ENCODE peak calls at places on chromosomes 11 and 22, in seven cellular contexts. Y is mesendoderm, X is lower lobe of right lung, V is testis, J is AG04450, H is cardiac muscle cell, U is K562. P is an unnamed sample.

GRCh38 chr11:15905815-15906214 is 450.5 kb downstream of the SOX6 start:
- DNase-seq in U (no peak), J (no peak), V (no peak), Y (no peak), H (no peak), X (no peak), P (no peak)

GRCh38 chr11:64870893-64871849 is 7.2 kb downstream of the EHD1 start:
- DNase-seq in Y (no peak), H (no peak), J (no peak), U (peak; percentile 37), X (no peak), V (no peak), P (no peak)

GRCh38 chr11:63999349-64000025 is 13.2 kb downstream of the OTUB1 start:
- DNase-seq in H (peak; percentile 63), J (no peak), V (peak; percentile 44), Y (peak; percentile 94), X (peak; percentile 63), U (peak; percentile 89), P (no peak)

GRCh38 chr11:130782361-130783221 is 133.7 kb downstream of the SNX19 start:
- DNase-seq in H (peak; percentile 79), X (no peak), J (no peak), U (no peak), V (no peak), Y (peak; percentile 91), P (peak; percentile 66)

GRCh38 chr22:37749831-37750595 is 53.2 kb downstream of the TRIOBP start:
- DNase-seq in J (no peak), Y (peak; percentile 36), H (peak; percentile 50), V (no peak), U (no peak), X (no peak), P (no peak)

GRCh38 chr11:30172872-30173271 is 57.9 kb upstream of the FSHB start:
- DNase-seq in U (no peak), X (no peak), Y (no peak), V (peak; percentile 37), J (no peak), H (peak; percentile 43), P (no peak)

GRCh38 chr11:57547854-57548377 is 10.5 kb downstream of the SMTNL1 start:
- DNase-seq in J (no peak), V (peak; percentile 33), Y (peak; percentile 51), U (no peak), X (no peak), H (no peak), P (no peak)

GRCh38 chr11:128687321-128687720 is 6.6 kb upstream of the FLI1 start:
- DNase-seq in J (no peak), U (peak; percentile 24), V (no peak), X (peak; percentile 75), Y (peak; percentile 58), H (peak; percentile 45), P (no peak)

GRCh38 chr11:113664069-113664980 is 41.8 kb downstream of the TMPRSS5 start:
- DNase-seq in J (no peak), V (no peak), Y (peak; percentile 57), U (peak; percentile 54), H (no peak), X (no peak), P (peak; percentile 69)

GRCh38 chr11:119376197-119376847 is 5.2 kb downstream of the USP2 start:
- DNase-seq in U (no peak), H (no peak), V (peak; percentile 80), Y (no peak), X (peak; percentile 77), J (no peak), P (no peak)

GRCh38 chr22:18968011-18968749 is 32.1 kb upstream of the PRODH start:
- DNase-seq in V (peak; percentile 46), Y (peak; percentile 34), J (no peak), U (peak; percentile 94), H (peak; percentile 37), X (peak; percentile 52), P (no peak)

GRCh38 chr22:31614781-31615480 is 47.1 kb downstream of the PISD start:
- DNase-seq in U (no peak), V (no peak), J (no peak), H (no peak), X (no peak), Y (no peak), P (no peak)

GRCh38 chr22:32649515-32650200 is 151.8 kb upstream of the TIMP3 start:
- DNase-seq in J (no peak), Y (no peak), U (peak; percentile 20), H (no peak), V (no peak), X (no peak), P (no peak)

GRCh38 chr11:31798057-31799035 is 12.8 kb downstream of the PAX6 start:
- DNase-seq in V (no peak), J (no peak), Y (peak; percentile 89), H (no peak), X (no peak), U (no peak), P (no peak)

GRCh38 chr11:113632981-113633380 is 73.1 kb downstream of the TMPRSS5 start:
- DNase-seq in J (no peak), V (no peak), H (peak; percentile 38), U (no peak), X (no peak), Y (no peak), P (peak; percentile 47)

GRCh38 chr11:64007629-64008282 is 21.5 kb downstream of the OTUB1 start:
- DNase-seq in J (no peak), V (peak; percentile 92), Y (peak; percentile 83), U (peak; percentile 95), X (peak; percentile 84), H (peak; percentile 63), P (no peak)

GRCh38 chr11:26622201-26622600 is 50.1 kb upstream of the MUC15 start:
- DNase-seq in X (no peak), J (no peak), U (no peak), Y (no peak), V (no peak), H (no peak), P (no peak)

GRCh38 chr11:26626346-26626745 is 54.3 kb upstream of the MUC15 start:
- DNase-seq in U (no peak), Y (no peak), V (no peak), X (no peak), H (peak; percentile 14), J (no peak), P (no peak)

GRCh38 chr11:26621147-26621546 is 49.1 kb upstream of the MUC15 start:
- DNase-seq in Y (peak; percentile 6), V (no peak), U (no peak), H (peak; percentile 33), J (peak; percentile 6), X (no peak), P (no peak)

GRCh38 chr11:26620282-26621045 is 48.4 kb upstream of the MUC15 start:
- DNase-seq in J (no peak), V (no peak), U (no peak), X (no peak), H (no peak), Y (no peak), P (no peak)

DNA sequence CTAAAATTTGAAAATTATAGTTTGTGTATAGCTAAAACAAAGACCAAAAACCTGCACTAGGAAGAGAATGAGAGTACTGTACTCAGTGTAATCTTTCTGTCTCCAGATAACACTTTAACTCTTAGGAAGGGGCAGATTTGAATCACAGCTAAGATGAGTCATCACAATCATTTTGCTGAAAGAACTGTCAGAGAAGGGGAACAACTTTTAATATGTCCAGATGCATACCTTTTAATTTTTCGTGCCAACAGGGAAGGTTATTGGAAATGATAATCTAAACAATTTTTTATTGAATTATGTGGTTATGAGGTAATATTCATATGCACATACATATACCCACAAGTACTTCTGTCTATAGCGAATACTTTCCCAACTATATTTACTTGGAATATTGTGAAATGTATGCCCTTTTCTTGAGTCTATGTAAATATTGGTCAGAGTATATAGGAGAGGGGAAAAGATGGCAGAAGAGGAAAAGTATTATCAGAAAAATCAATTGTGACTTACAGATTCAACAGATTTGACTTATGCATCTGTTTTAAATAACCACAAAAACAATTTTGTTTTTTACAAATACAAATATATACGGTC is 51.1 kb upstream of the MUC15 start:
- DNase-seq in U (no peak), H (peak; percentile 2), V (no peak), Y (no peak), J (no peak), X (no peak), P (no peak)
- H3K27ac ChIP-seq in U (no peak overlapping the region), H (no peak overlapping the region), V (no peak overlapping the region), Y (no peak overlapping the region), J (no peak overlapping the region), X (no peak overlapping the region), P (no peak overlapping the region)

GRCh38 chr11:93727985-93728791 is 13.1 kb downstream of the TAF1D start:
- DNase-seq in X (no peak), H (no peak), Y (no peak), J (no peak), U (no peak), V (no peak), P (peak; percentile 4)
- H3K27ac ChIP-seq in X (no peak overlapping the region), H (peak overlapping the region; percentile 75), Y (no peak overlapping the region), J (no peak overlapping the region), U (peak overlapping the region; percentile 21), V (no peak overlapping the region), P (no peak overlapping the region)

DNA sequence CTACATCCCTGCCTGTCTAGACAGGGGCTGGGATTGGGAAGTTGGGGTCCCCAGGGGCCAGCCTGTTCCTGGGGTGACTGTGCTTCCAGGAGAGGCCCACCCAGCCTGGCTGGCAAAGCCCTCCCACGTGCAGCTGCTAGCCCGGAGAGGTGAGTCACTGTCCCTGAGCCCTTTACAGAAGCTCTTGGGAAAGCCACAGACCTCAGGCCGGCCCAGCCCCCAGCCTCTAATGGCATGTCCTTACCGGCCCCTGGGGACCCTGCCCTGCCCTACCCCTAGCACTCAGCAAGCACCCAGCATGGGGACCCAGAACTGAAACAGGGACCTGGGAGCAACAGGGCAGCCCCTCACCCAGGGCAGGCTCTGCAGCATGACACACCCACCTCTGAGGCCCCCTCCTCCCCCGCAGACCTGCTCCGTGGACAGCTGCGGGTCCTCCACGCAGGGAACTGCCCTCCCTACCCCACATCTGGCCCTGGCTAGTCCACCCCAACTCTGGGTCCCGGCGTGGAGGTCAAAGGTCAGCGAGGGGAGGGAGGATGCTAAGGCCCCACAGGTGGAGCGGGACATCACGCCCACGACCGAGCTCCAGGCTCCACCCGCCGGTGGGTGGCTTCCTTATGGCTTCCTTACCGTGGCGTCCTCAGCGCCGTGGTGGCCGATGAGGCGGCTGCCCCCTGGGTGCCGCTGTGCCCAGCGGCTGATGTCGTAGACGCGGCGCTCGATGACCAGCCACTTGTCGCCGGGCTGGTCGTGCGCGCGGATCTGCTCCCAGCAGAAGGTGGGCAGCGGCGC is 612 bp downstream of the FADS3 start:
- DNase-seq in V (peak; percentile 40), Y (peak; percentile 73), X (peak; percentile 74), U (peak; percentile 72), H (peak; percentile 66), J (no peak), P (peak; percentile 86)
- H3K27ac ChIP-seq in V (peak overlapping the region; percentile 65), Y (no peak overlapping the region), X (peak overlapping the region; percentile 83), U (peak overlapping the region; percentile 66), H (no peak overlapping the region), J (no peak overlapping the region), P (peak overlapping the region; percentile 3)

GRCh38 chr11:122656631-122657101 is 1.1 kb downstream of the UBASH3B start:
- DNase-seq in V (peak; percentile 42), H (no peak), U (no peak), Y (peak; percentile 47), X (peak; percentile 65), J (no peak), P (no peak)

GRCh38 chr11:122652495-122652894 is 3.0 kb upstream of the UBASH3B start:
- DNase-seq in U (no peak), H (no peak), Y (no peak), V (no peak), X (no peak), J (no peak), P (no peak)

GRCh38 chr11:122653911-122654310 is 1.6 kb upstream of the UBASH3B start:
- DNase-seq in H (peak; percentile 76), V (peak; percentile 73), Y (no peak), U (no peak), J (no peak), X (no peak), P (no peak)

GRCh38 chr11:122655527-122656072 is at the start of gene UBASH3B:
- DNase-seq in H (peak; percentile 86), J (no peak), V (peak; percentile 93), X (peak; percentile 88), Y (peak; percentile 92), U (peak; percentile 62), P (peak; percentile 70)

GRCh38 chr11:122656073-122656630 is 630 bp downstream of the UBASH3B start:
- DNase-seq in Y (peak; percentile 60), V (peak; percentile 56), J (no peak), U (peak; percentile 55), H (peak; percentile 63), X (peak; percentile 75), P (peak; percentile 29)
- H3K27ac ChIP-seq in Y (peak overlapping the region; percentile 91), V (peak overlapping the region; percentile 83), J (peak overlapping the region; percentile 89), U (no peak overlapping the region), H (no peak overlapping the region), X (peak overlapping the region; percentile 87), P (peak overlapping the region; percentile 38)

P was measured in SJSA1.